ENCODE peak calls at places on chromosomes 4 and X, in five cellular contexts. N, V, I, G and J are unnamed samples.

GRCh38 chr4:74608151-74608949 is 163.4 kb downstream of the AREG start:
- DNase-seq in N (no peak), V (no peak), I (peak), G (no peak), J (no peak)

GRCh38 chr4:7781361-7781760 is 158.3 kb downstream of the AFAP1 start:
- DNase-seq in N (peak), V (no peak), I (no peak), G (no peak), J (no peak)

GRCh38 chr4:3703677-3704521 is 62.3 kb upstream of the ADRA2C start:
- DNase-seq in N (no peak), V (no peak), I (no peak), G (no peak), J (no peak)

GRCh38 chr4:84977409-84977808 is 10.9 kb upstream of the WDFY3 start:
- DNase-seq in N (no peak), V (no peak), I (no peak), G (no peak), J (no peak)

GRCh38 chr4:46953564-46953963 is 39.8 kb downstream of the GABRA4 start:
- DNase-seq in N (no peak), V (no peak), I (no peak), G (no peak), J (no peak)

GRCh38 chr4:24979554-24979953 is 51.2 kb downstream of the LGI2 start:
- DNase-seq in N (no peak), V (no peak), I (no peak), G (no peak), J (no peak)

GRCh38 chr4:175034986-175035705 is 117.0 kb downstream of the ADAM29 start:
- DNase-seq in N (peak), V (no peak), I (peak), G (no peak), J (no peak)

GRCh38 chrX:38929966-38930421 is 128.7 kb downstream of the MID1IP1 start:
- DNase-seq in N (peak), V (no peak), I (peak), G (no peak), J (no peak)

GRCh38 chr4:43843501-43843900 is 605.1 kb downstream of the KCTD8 start:
- DNase-seq in N (peak), V (no peak), I (peak), G (no peak), J (no peak)

GRCh38 chr4:84258905-84259830 is 239.9 kb downstream of the NKX6-1 start:
- DNase-seq in N (peak), V (no peak), I (peak), G (no peak), J (no peak)

GRCh38 chr4:33200377-33200776 is 2480.2 kb downstream of the PCDH7 start:
- DNase-seq in N (no peak), V (no peak), I (no peak), G (no peak), J (no peak)

GRCh38 chr4:110348711-110349383 is 127.1 kb upstream of the ENPEP start:
- DNase-seq in N (no peak), V (no peak), I (no peak), G (no peak), J (no peak)

GRCh38 chr4:158856852-158857251 is 88.0 kb downstream of the FNIP2 start:
- DNase-seq in N (peak), V (peak), I (peak), G (no peak), J (peak)